ENCODE peak calls at places on chromosomes 11 and 22, in seven cellular contexts. M is CD8-positive, alpha-beta memory T cell; V is substantia nigra; J is HCT116; R is PC-3; Z is tibial artery; W is PC-9. F is an unnamed sample.

GRCh38 chr11:19419021-19419750 is 178.4 kb upstream of the E2F8 start:
- DNase-seq in M (no peak), V (no peak), J (no peak), R (peak), Z (no peak), W (peak), F (no peak)

GRCh38 chr22:40484906-40485660 is 114.7 kb downstream of the SGSM3 start:
- DNase-seq in M (no peak), V (no peak), J (no peak), R (no peak), Z (no peak), W (no peak), F (no peak)

GRCh38 chr11:90594658-90595057 is 371.8 kb upstream of the CHORDC1 start:
- DNase-seq in M (no peak), V (no peak), J (no peak), R (peak), Z (no peak), W (no peak), F (no peak)

GRCh38 chr22:30870451-30871345 is 97.9 kb downstream of the MORC2 start:
- DNase-seq in M (no peak), V (no peak), J (no peak), R (no peak), Z (peak), W (no peak), F (no peak)

GRCh38 chr22:47386812-47387510 is 624.5 kb downstream of the TBC1D22A start:
- DNase-seq in M (no peak), V (no peak), J (no peak), R (no peak), Z (no peak), W (no peak), F (no peak)

GRCh38 chr22:46584081-46584903 is 35.9 kb upstream of the GRAMD4 start:
- DNase-seq in M (no peak), V (peak), J (no peak), R (no peak), Z (no peak), W (no peak), F (peak)

GRCh38 chr22:47400701-47401591 is 638.5 kb downstream of the TBC1D22A start:
- DNase-seq in M (no peak), V (no peak), J (no peak), R (no peak), Z (no peak), W (no peak), F (no peak)

GRCh38 chr11:20639688-20640087 is 29.7 kb upstream of the NELL1 start:
- DNase-seq in M (no peak), V (no peak), J (no peak), R (no peak), Z (no peak), W (no peak), F (no peak)

DNA sequence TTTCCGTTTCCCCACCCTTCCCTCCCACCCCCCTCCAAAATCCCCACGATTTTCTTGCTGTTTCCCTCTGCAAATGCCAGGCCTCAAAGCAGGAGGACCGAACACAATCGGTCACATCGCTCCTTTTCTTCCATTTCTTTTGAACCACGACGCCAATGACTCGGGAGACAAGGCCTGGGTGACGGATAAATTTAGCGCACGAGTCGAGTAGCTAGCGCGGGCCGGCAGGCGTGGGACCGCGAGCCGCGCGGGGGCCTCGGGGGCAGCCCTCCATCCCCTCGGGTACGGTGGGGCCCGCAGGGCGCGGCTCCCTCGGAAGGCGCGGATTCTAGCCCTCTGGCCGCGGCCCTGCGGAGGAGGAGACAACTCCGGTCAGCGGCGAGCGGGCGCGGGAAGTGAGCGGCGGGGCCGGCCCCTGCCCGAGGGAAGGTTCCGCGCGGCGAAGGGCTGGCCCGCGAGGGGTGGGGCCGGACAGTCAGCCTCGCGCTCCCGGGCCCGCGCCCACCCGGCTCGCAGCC is 413 bp downstream of the JOSD1 start:
- DNase-seq in M (no peak), V (no peak), J (no peak), R (peak), Z (peak), W (peak), F (no peak)
- H3K27ac ChIP-seq in M (peak), V (peak), J (peak), R (peak), Z (peak), W (peak), F (peak)

GRCh38 chr11:125072210-125072960 is 9.3 kb downstream of the SLC37A2 start:
- DNase-seq in M (no peak), V (no peak), J (no peak), R (no peak), Z (peak), W (no peak), F (no peak)

GRCh38 chr11:125072961-125073590 is 10.0 kb downstream of the SLC37A2 start:
- DNase-seq in M (no peak), V (no peak), J (no peak), R (no peak), Z (no peak), W (no peak), F (no peak)

GRCh38 chr11:125070699-125071254 is 7.7 kb downstream of the SLC37A2 start:
- DNase-seq in M (no peak), V (no peak), J (peak), R (peak), Z (peak), W (peak), F (peak)

GRCh38 chr11:125071408-125071807 is 8.3 kb downstream of the SLC37A2 start:
- DNase-seq in M (no peak), V (no peak), J (no peak), R (peak), Z (peak), W (peak), F (no peak)

DNA sequence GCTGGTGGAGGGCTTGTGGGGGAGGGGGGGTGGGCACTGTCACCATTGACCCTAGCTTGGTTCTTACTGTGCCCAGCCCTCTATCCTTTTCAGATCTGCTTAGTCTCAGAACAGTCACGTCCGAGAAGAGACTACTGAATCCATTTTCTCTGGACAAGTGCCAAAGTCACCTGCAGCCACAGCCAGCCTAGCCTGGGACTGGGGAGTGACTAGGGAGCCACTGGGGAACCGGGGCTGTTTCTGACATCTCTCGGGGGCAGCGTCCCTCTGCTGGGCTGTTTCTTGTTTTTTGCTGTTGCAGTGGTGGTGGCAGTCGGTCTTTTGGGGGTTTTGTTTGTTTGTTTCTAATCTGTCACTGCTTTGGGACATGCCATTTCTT is 8.7 kb downstream of the SLC37A2 start:
- DNase-seq in M (no peak), V (no peak), J (no peak), R (no peak), Z (no peak), W (no peak), F (no peak)
- H3K27ac ChIP-seq in M (no peak), V (no peak), J (no peak), R (peak), Z (no peak), W (no peak), F (no peak)

GRCh38 chr22:17807571-17808410 is 33.5 kb upstream of the BID start:
- DNase-seq in M (no peak), V (no peak), J (no peak), R (no peak), Z (no peak), W (no peak), F (no peak)
- H3K27ac ChIP-seq in M (no peak), V (no peak), J (no peak), R (no peak), Z (no peak), W (no peak), F (no peak)

GRCh38 chr11:12185914-12186313 is 75.5 kb downstream of the MICAL2 start:
- DNase-seq in M (no peak), V (no peak), J (no peak), R (no peak), Z (no peak), W (no peak), F (no peak)
- H3K27ac ChIP-seq in M (no peak), V (no peak), J (no peak), R (no peak), Z (peak), W (no peak), F (peak)

GRCh38 chr11:68581439-68581838 is 102.9 kb upstream of the GAL start:
- DNase-seq in M (no peak), V (no peak), J (no peak), R (no peak), Z (no peak), W (no peak), F (no peak)
- H3K27ac ChIP-seq in M (no peak), V (no peak), J (no peak), R (no peak), Z (peak), W (no peak), F (no peak)

GRCh38 chr22:29707471-29707870 is 12.3 kb upstream of the CABP7 start:
- DNase-seq in M (no peak), V (no peak), J (no peak), R (no peak), Z (no peak), W (no peak), F (no peak)

GRCh38 chr22:29706493-29706892 is 13.3 kb upstream of the CABP7 start:
- DNase-seq in M (no peak), V (no peak), J (no peak), R (no peak), Z (no peak), W (no peak), F (no peak)

GRCh38 chr22:29705651-29706050 is 14.2 kb upstream of the CABP7 start:
- DNase-seq in M (no peak), V (no peak), J (no peak), R (no peak), Z (no peak), W (no peak), F (no peak)

GRCh38 chr22:29704528-29705285 is 15.1 kb upstream of the CABP7 start:
- DNase-seq in M (no peak), V (peak), J (no peak), R (peak), Z (no peak), W (no peak), F (no peak)

GRCh38 chr22:29706991-29707390 is 12.8 kb upstream of the CABP7 start:
- DNase-seq in M (no peak), V (peak), J (no peak), R (no peak), Z (no peak), W (no peak), F (no peak)
- H3K27ac ChIP-seq in M (no peak), V (no peak), J (no peak), R (no peak), Z (no peak), W (no peak), F (no peak)

DNA sequence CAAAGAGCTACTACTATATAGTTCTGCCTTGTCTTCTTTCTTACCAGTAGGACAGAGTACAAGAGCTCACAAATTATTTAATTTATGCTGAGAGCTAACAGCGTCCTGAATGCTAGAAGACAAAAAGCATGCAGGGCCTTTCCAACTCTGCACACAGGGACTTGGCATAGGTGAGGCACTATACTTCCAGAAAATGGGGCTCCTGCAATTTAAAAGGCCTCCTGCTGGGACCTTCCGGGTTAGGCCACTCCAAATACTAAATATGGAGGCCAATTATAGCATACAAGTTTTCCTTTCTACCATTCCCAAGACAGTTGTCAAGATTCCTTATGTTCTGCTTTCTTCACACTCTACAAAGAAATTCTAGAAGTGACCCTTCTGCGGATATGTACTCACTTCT is 936 bp downstream of the DCUN1D5 start:
- DNase-seq in M (no peak), V (no peak), J (no peak), R (peak), Z (no peak), W (peak), F (no peak)
- H3K27ac ChIP-seq in M (peak), V (no peak), J (peak), R (no peak), Z (peak), W (peak), F (peak)

GRCh38 chr11:130601141-130601540 is 152.7 kb downstream of the ADAMTS15 start:
- DNase-seq in M (no peak), V (no peak), J (no peak), R (no peak), Z (peak), W (no peak), F (no peak)
- H3K27ac ChIP-seq in M (no peak), V (no peak), J (no peak), R (no peak), Z (peak), W (no peak), F (no peak)

DNA sequence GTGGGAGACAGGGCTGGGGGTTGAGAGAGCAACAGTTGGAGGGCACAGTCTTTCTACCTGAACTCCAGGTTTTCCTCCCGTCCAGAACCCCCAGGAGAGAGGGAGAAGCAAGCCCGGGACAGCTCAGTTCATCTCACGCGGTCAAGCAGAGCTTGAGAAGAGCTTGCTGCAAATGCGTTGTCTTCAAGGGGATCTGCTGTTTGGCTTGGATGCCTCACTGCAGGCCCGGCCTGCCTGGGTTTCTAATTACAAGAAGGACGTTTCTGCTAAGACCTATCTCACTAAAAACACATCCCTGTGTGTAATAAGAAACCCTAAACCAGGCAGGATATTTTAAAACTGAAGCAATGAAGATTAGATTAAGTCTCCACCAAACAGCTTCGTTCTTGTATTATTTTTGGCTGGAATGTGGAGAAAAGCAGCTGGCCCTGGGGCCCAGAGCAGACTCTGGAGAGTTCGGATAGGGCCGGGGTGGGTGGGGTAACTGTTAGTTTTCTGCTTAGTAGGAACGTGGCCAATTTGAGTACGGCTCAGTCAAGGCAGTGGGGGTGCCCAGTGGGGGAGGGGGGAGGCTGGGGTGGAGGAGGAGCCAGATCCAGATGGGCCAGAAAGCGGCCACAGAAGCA is 6.0 kb downstream of the PKNOX2 start:
- DNase-seq in M (no peak), V (no peak), J (no peak), R (no peak), Z (peak), W (no peak), F (no peak)
- H3K27ac ChIP-seq in M (no peak), V (no peak), J (no peak), R (no peak), Z (peak), W (no peak), F (no peak)